ENCODE peak calls at places on chromosomes 1 and 21, in six cellular contexts. G is ovary, X is neural crest cell, B is MCF 10A, M is hepatocyte, T is astrocyte of the spinal cord. K is an unnamed sample.

GRCh38 chr1:21021311-21021710 is 155.4 kb downstream of the EIF4G3 start:
- DNase-seq in G (no peak), T (no peak), B (no peak), M (no peak), X (no peak), K (no peak)

GRCh38 chr1:188761226-188761625 is 1716.4 kb downstream of the BRINP3 start:
- DNase-seq in T (no peak), B (no peak), X (no peak), M (no peak), G (no peak), K (no peak)

GRCh38 chr1:4519954-4520353 is 134.5 kb upstream of the AJAP1 start:
- DNase-seq in B (no peak), T (no peak), G (no peak), X (no peak), M (no peak), K (no peak)

GRCh38 chr1:109521465-109521951 is 12.0 kb upstream of the AMIGO1 start:
- DNase-seq in B (no peak), T (no peak), M (no peak), X (no peak), G (no peak), K (no peak)

GRCh38 chr1:179781962-179782361 is 38.9 kb downstream of the FAM163A start:
- DNase-seq in B (no peak), X (no peak), M (peak; percentile 80), T (no peak), G (peak; percentile 86), K (no peak)

GRCh38 chr1:156709743-156710489 is 4.5 kb upstream of the CRABP2 start:
- DNase-seq in B (peak; percentile 98), T (peak; percentile 61), X (no peak), M (peak; percentile 59), G (no peak), K (no peak)

GRCh38 chr1:29633784-29634183 is 397.5 kb downstream of the PTPRU start:
- DNase-seq in M (no peak), X (no peak), B (no peak), G (no peak), T (no peak), K (no peak)

GRCh38 chr1:16014509-16015482 is 3.0 kb downstream of the HSPB7 start:
- DNase-seq in B (no peak), X (no peak), G (peak; percentile 85), T (no peak), M (peak; percentile 65), K (no peak)

GRCh38 chr1:52323731-52324130 is 42.3 kb downstream of the CC2D1B start:
- DNase-seq in B (peak; percentile 35), T (no peak), M (no peak), G (no peak), X (no peak), K (no peak)

GRCh38 chr1:95655321-95656020 is 421.5 kb downstream of the RWDD3 start:
- DNase-seq in M (no peak), T (no peak), B (no peak), G (no peak), X (no peak), K (no peak)

GRCh38 chr21:27759091-27759659 is 792.3 kb upstream of the ADAMTS5 start:
- DNase-seq in B (peak; percentile 21), T (no peak), M (peak; percentile 31), G (no peak), X (peak; percentile 9), K (no peak)

GRCh38 chr1:155120253-155120652 is 7.4 kb upstream of the EFNA1 start:
- DNase-seq in G (no peak), T (no peak), X (no peak), B (no peak), M (no peak), K (no peak)

GRCh38 chr1:207172321-207172720 is 68.3 kb downstream of the C4BPA start:
- DNase-seq in T (no peak), X (no peak), B (no peak), G (no peak), M (no peak), K (no peak)

GRCh38 chr1:17441265-17441992 is 2.0 kb upstream of the RCC2 start:
- DNase-seq in M (peak; percentile 30), T (peak; percentile 63), G (no peak), X (no peak), B (peak; percentile 82), K (no peak)

GRCh38 chr1:90854559-90854958 is 137.5 kb upstream of the BARHL2 start:
- DNase-seq in G (no peak), M (no peak), B (no peak), X (no peak), T (no peak), K (no peak)

GRCh38 chr1:20058531-20058930 is 11.5 kb upstream of the PLA2G5 start:
- DNase-seq in X (no peak), M (no peak), G (no peak), T (peak; percentile 82), B (peak; percentile 16), K (no peak)

GRCh38 chr1:21815724-21816311 is 3.8 kb downstream of the LDLRAD2 start:
- DNase-seq in M (no peak), B (no peak), T (no peak), X (peak; percentile 22), G (no peak), K (no peak)

GRCh38 chr1:207898260-207898659 is 12.7 kb downstream of the CD34 start:
- DNase-seq in B (no peak), M (no peak), X (no peak), G (no peak), T (no peak), K (no peak)

GRCh38 chr1:92924501-92924900 is 36.8 kb downstream of the DIPK1A start:
- DNase-seq in G (no peak), X (no peak), B (no peak), T (no peak), M (no peak), K (no peak)

GRCh38 chr1:44947774-44948311 is 38.6 kb downstream of the EIF2B3 start:
- DNase-seq in X (no peak), M (no peak), B (no peak), T (peak; percentile 12), G (no peak), K (no peak)

GRCh38 chr1:26538480-26539412 is 9.2 kb downstream of the RPS6KA1 start:
- DNase-seq in G (no peak), X (peak; percentile 32), T (no peak), M (no peak), B (peak; percentile 67), K (no peak)

GRCh38 chr1:156136970-156137483 is 16.4 kb upstream of the SEMA4A start:
- DNase-seq in T (no peak), G (no peak), X (no peak), M (no peak), B (no peak), K (no peak)

GRCh38 chr1:178694923-178695525 is 30.0 kb upstream of the RALGPS2 start:
- DNase-seq in T (no peak), G (no peak), X (no peak), M (no peak), B (no peak), K (no peak)

GRCh38 chr1:7440154-7440553 is 330.9 kb upstream of the VAMP3 start:
- DNase-seq in M (no peak), X (no peak), B (no peak), T (no peak), G (no peak), K (no peak)

GRCh38 chr1:24864409-24864808 is 65.7 kb downstream of the RUNX3 start:
- DNase-seq in G (no peak), M (peak; percentile 71), B (no peak), T (no peak), X (no peak), K (no peak)

GRCh38 chr1:41455479-41456271 is 28.8 kb downstream of the EDN2 start:
- DNase-seq in G (no peak), M (peak; percentile 65), B (peak; percentile 42), T (peak; percentile 63), X (no peak), K (no peak)

GRCh38 chr21:15014220-15014619 is 50.6 kb downstream of the NRIP1 start:
- DNase-seq in T (no peak), G (no peak), B (no peak), M (no peak), X (no peak), K (no peak)

GRCh38 chr1:245031041-245031440 is 123.7 kb upstream of the KIF26B start:
- DNase-seq in G (no peak), T (no peak), X (no peak), M (no peak), B (no peak), K (no peak)

GRCh38 chr1:70616946-70617345 is 205.9 kb downstream of the CTH start:
- DNase-seq in M (no peak), B (no peak), T (no peak), G (no peak), X (no peak), K (no peak)

DNA sequence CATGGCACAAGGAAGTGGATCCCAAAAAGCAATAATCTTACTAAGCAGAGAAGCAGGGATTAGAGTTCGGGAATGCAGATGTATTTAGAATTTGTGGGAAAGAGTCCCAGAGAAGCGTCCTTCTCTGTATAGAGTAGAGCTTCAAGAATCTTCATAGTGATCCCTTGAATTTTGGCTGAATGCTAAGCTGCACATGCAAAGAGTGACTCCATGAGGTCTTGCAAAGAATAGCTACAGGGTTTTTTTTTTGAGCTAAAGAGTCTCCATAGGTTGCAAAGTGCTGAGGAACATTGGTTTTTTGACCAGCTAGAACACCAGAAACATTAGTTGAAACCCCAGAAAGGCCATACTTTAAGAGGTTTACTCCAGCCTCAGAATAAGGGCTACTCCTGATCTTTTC is 206.7 kb downstream of the CTH start:
- DNase-seq in G (no peak), M (no peak), X (no peak), T (no peak), B (no peak), K (no peak)
- TF ChIP-seq CTCF in G (no peak), M (no peak), X (no peak), T (no peak), B (no peak), K (no peak)

DNA sequence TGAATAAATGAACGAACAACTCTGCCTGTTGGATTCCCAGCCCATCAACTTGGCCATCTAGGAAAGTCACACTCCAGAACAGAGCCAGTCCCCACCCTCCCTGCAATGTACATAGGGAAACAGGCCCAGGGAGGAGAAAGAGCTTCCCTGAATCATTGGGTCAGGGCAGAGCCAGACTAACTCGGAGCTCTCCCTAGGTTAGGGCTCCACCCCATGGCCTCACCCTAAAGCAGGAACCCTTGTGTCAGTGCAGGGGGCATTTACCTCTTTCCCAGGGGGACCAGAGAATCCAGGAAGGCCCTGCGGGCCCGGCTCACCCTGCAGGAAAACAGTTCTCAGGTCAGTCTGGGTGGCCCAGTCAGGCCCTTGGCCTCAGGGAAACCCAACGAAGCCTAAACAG is 11.6 kb downstream of the COL9A2 start:
- DNase-seq in T (no peak), G (no peak), B (peak; percentile 34), M (no peak), X (no peak), K (no peak)
- TF ChIP-seq CTCF in T (no peak), G (no peak), B (peak; percentile 13), M (no peak), X (no peak), K (no peak)

GRCh38 chr1:236604218-236605029 is at the start of gene HEATR1:
- DNase-seq in G (peak; percentile 89), X (peak; percentile 91), B (peak; percentile 99), T (peak; percentile 96), M (peak; percentile 96), K (peak; percentile 85)
- TF ChIP-seq CTCF in G (no peak), X (no peak), B (no peak), T (no peak), M (no peak), K (no peak)

DNA sequence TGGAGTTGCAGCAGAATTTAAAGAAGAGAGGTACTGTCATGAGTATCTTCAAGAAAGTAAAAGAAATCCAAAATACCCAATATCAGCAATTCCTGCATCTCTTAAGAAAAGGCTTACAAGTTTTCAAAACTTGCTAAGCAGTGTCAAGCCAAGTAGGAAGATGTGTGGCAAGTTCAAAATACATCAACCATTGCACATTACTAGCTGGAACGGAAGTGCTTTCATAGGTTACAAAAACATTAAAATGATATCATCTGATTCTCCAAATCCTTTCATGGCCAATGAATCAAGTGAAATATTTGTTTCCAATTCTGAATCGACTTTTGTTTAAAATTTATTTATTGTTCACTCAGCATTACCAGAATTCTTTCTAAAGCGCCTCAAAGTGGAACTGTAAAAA is 5.7 kb upstream of the ABCA4 start:
- DNase-seq in M (no peak), T (no peak), X (no peak), G (no peak), B (no peak), K (no peak)
- TF ChIP-seq CTCF in M (no peak), T (no peak), X (no peak), G (no peak), B (no peak), K (no peak)

K was measured in activated B cell treated with CpG ODN at 0.5 μM for 24 hours.